ENCODE peak calls at places on chromosomes 13 and 19, in ten cellular contexts. One of them, this sample, is unnamed.

GRCh38 chr13:97856001-97856675 is 97.3 kb upstream of the IPO5 start:
- DNase-seq in GM12892: no peak
- DNase-seq in GM23338: peak
- DNase-seq in endothelial cell of umbilical vein: no peak
- DNase-seq in upper lobe of left lung: peak
- DNase-seq in SK-N-MC: no peak
- DNase-seq in breast epithelium: no peak
- DNase-seq in transverse colon: peak
- DNase-seq in K562: no peak
- DNase-seq in GM12878: no peak
- DNase-seq in this sample: no peak

GRCh38 chr19:2854849-2855248 is 12.3 kb upstream of the ZNF556 start:
- DNase-seq in GM12892: no peak
- DNase-seq in breast epithelium: no peak
- DNase-seq in endothelial cell of umbilical vein: no peak
- DNase-seq in K562: no peak
- DNase-seq in transverse colon: no peak
- DNase-seq in SK-N-MC: no peak
- DNase-seq in GM12878: no peak
- DNase-seq in GM23338: no peak
- DNase-seq in upper lobe of left lung: no peak
- DNase-seq in this sample: no peak

GRCh38 chr13:73998631-73999030 is 135.6 kb downstream of the KLF12 start:
- DNase-seq in K562: no peak
- DNase-seq in GM12878: no peak
- DNase-seq in GM23338: no peak
- DNase-seq in endothelial cell of umbilical vein: no peak
- DNase-seq in GM12892: no peak
- DNase-seq in upper lobe of left lung: no peak
- DNase-seq in transverse colon: no peak
- DNase-seq in SK-N-MC: no peak
- DNase-seq in breast epithelium: no peak
- DNase-seq in this sample: no peak

GRCh38 chr13:30409911-30410704 is 12.2 kb upstream of the UBE2L5 start:
- DNase-seq in endothelial cell of umbilical vein: no peak
- DNase-seq in GM23338: no peak
- DNase-seq in K562: no peak
- DNase-seq in SK-N-MC: no peak
- DNase-seq in upper lobe of left lung: no peak
- DNase-seq in transverse colon: no peak
- DNase-seq in breast epithelium: no peak
- DNase-seq in GM12892: no peak
- DNase-seq in GM12878: no peak
- DNase-seq in this sample: no peak

GRCh38 chr13:30224732-30225131 is 82.6 kb downstream of the KATNAL1 start:
- DNase-seq in breast epithelium: no peak
- DNase-seq in endothelial cell of umbilical vein: peak
- DNase-seq in upper lobe of left lung: no peak
- DNase-seq in transverse colon: no peak
- DNase-seq in GM12892: no peak
- DNase-seq in K562: no peak
- DNase-seq in GM12878: no peak
- DNase-seq in SK-N-MC: no peak
- DNase-seq in GM23338: no peak
- DNase-seq in this sample: no peak

GRCh38 chr19:17654993-17655392 is 33.2 kb downstream of the UNC13A start:
- DNase-seq in K562: peak
- DNase-seq in GM12878: no peak
- DNase-seq in GM23338: peak
- DNase-seq in upper lobe of left lung: no peak
- DNase-seq in breast epithelium: no peak
- DNase-seq in GM12892: no peak
- DNase-seq in SK-N-MC: no peak
- DNase-seq in transverse colon: peak
- DNase-seq in endothelial cell of umbilical vein: no peak
- DNase-seq in this sample: no peak

GRCh38 chr19:934865-935422 is 9.1 kb downstream of the ARID3A start:
- DNase-seq in endothelial cell of umbilical vein: peak
- DNase-seq in transverse colon: peak
- DNase-seq in SK-N-MC: no peak
- DNase-seq in upper lobe of left lung: peak
- DNase-seq in GM23338: no peak
- DNase-seq in K562: no peak
- DNase-seq in GM12892: no peak
- DNase-seq in GM12878: no peak
- DNase-seq in breast epithelium: peak
- DNase-seq in this sample: no peak

GRCh38 chr13:32622827-32623226 is 36.6 kb downstream of the PDS5B start:
- DNase-seq in breast epithelium: no peak
- DNase-seq in GM12892: no peak
- DNase-seq in upper lobe of left lung: no peak
- DNase-seq in endothelial cell of umbilical vein: no peak
- DNase-seq in GM12878: no peak
- DNase-seq in SK-N-MC: no peak
- DNase-seq in GM23338: no peak
- DNase-seq in transverse colon: no peak
- DNase-seq in K562: no peak
- DNase-seq in this sample: no peak

GRCh38 chr19:18961767-18962423 is 20.9 kb upstream of the HOMER3 start:
- DNase-seq in endothelial cell of umbilical vein: no peak
- DNase-seq in K562: peak
- DNase-seq in upper lobe of left lung: no peak
- DNase-seq in transverse colon: no peak
- DNase-seq in GM23338: peak
- DNase-seq in GM12878: no peak
- DNase-seq in breast epithelium: no peak
- DNase-seq in SK-N-MC: no peak
- DNase-seq in GM12892: no peak
- DNase-seq in this sample: no peak

GRCh38 chr19:10712041-10712440 is 5.8 kb upstream of the DNM2 start:
- DNase-seq in GM12892: no peak
- DNase-seq in upper lobe of left lung: no peak
- DNase-seq in GM23338: peak
- DNase-seq in transverse colon: peak
- DNase-seq in breast epithelium: no peak
- DNase-seq in SK-N-MC: no peak
- DNase-seq in K562: no peak
- DNase-seq in GM12878: no peak
- DNase-seq in endothelial cell of umbilical vein: no peak
- DNase-seq in this sample: no peak

GRCh38 chr13:51644649-51645048 is 60.4 kb downstream of the WDFY2 start:
- DNase-seq in K562: no peak
- DNase-seq in transverse colon: no peak
- DNase-seq in GM12892: no peak
- DNase-seq in GM12878: no peak
- DNase-seq in endothelial cell of umbilical vein: peak
- DNase-seq in breast epithelium: no peak
- DNase-seq in GM23338: no peak
- DNase-seq in SK-N-MC: no peak
- DNase-seq in upper lobe of left lung: no peak
- DNase-seq in this sample: no peak

GRCh38 chr19:46546194-46546896 is 50.7 kb upstream of the PNMA8B start:
- DNase-seq in upper lobe of left lung: peak
- DNase-seq in endothelial cell of umbilical vein: peak
- DNase-seq in GM23338: peak
- DNase-seq in SK-N-MC: no peak
- DNase-seq in transverse colon: peak
- DNase-seq in breast epithelium: no peak
- DNase-seq in GM12878: no peak
- DNase-seq in GM12892: no peak
- DNase-seq in K562: peak
- DNase-seq in this sample: no peak

GRCh38 chr13:41127746-41128145 is 4.9 kb downstream of the KBTBD6 start:
- DNase-seq in upper lobe of left lung: no peak
- DNase-seq in GM12892: no peak
- DNase-seq in GM12878: no peak
- DNase-seq in SK-N-MC: no peak
- DNase-seq in endothelial cell of umbilical vein: no peak
- DNase-seq in K562: no peak
- DNase-seq in breast epithelium: no peak
- DNase-seq in transverse colon: no peak
- DNase-seq in GM23338: no peak
- DNase-seq in this sample: no peak

GRCh38 chr19:32165750-32166149 is 179.7 kb upstream of the ZNF507 start:
- DNase-seq in GM12892: no peak
- DNase-seq in SK-N-MC: no peak
- DNase-seq in upper lobe of left lung: no peak
- DNase-seq in breast epithelium: no peak
- DNase-seq in endothelial cell of umbilical vein: no peak
- DNase-seq in transverse colon: no peak
- DNase-seq in GM12878: no peak
- DNase-seq in K562: no peak
- DNase-seq in GM23338: no peak
- DNase-seq in this sample: peak

GRCh38 chr19:2507109-2507508 is 31.2 kb downstream of the GADD45B start:
- DNase-seq in endothelial cell of umbilical vein: peak
- DNase-seq in upper lobe of left lung: peak
- DNase-seq in GM12878: no peak
- DNase-seq in K562: no peak
- DNase-seq in transverse colon: peak
- DNase-seq in breast epithelium: peak
- DNase-seq in SK-N-MC: no peak
- DNase-seq in GM12892: no peak
- DNase-seq in GM23338: no peak
- DNase-seq in this sample: no peak

GRCh38 chr13:23865065-23865464 is 24.1 kb downstream of the MIPEP start:
- DNase-seq in SK-N-MC: no peak
- DNase-seq in GM12892: no peak
- DNase-seq in GM12878: no peak
- DNase-seq in breast epithelium: no peak
- DNase-seq in K562: no peak
- DNase-seq in GM23338: no peak
- DNase-seq in transverse colon: no peak
- DNase-seq in endothelial cell of umbilical vein: no peak
- DNase-seq in upper lobe of left lung: no peak
- DNase-seq in this sample: no peak

GRCh38 chr13:30739646-30740642 is 4.6 kb downstream of the ALOX5AP start:
- DNase-seq in GM12878: peak
- DNase-seq in breast epithelium: no peak
- DNase-seq in GM23338: no peak
- DNase-seq in endothelial cell of umbilical vein: peak
- DNase-seq in K562: no peak
- DNase-seq in SK-N-MC: no peak
- DNase-seq in transverse colon: no peak
- DNase-seq in upper lobe of left lung: no peak
- DNase-seq in GM12892: peak
- DNase-seq in this sample: no peak

DNA sequence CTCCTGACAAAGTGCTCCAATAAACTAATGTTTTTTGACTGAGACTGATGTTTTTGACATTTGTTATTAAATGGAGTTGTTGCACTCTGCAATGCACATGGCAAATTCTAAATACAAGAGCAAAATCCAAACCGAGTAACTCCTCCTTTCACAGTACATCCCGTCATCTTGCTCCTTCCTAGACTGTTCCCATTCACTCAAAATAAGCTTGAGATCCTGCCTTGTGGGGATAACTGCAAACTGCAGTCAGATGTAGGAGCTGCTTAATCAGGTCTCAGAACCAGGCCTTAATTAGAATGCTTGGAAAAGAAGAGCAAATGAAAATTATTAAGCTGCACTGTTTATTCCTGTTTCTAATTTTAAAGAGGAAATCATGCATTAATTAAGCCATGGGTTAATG is 134.8 kb upstream of the SPRY2 start:
- DNase-seq in GM12878: no peak
- DNase-seq in GM12892: no peak
- DNase-seq in endothelial cell of umbilical vein: no peak
- DNase-seq in breast epithelium: no peak
- DNase-seq in upper lobe of left lung: no peak
- DNase-seq in transverse colon: no peak
- DNase-seq in GM23338: peak
- DNase-seq in K562: no peak
- DNase-seq in SK-N-MC: no peak
- DNase-seq in this sample: no peak
- TF ChIP-seq POLR2AphosphoS5 in GM12878: no peak
- TF ChIP-seq POLR2AphosphoS5 in GM12892: no peak
- TF ChIP-seq POLR2AphosphoS5 in endothelial cell of umbilical vein: no peak
- TF ChIP-seq POLR2AphosphoS5 in breast epithelium: no peak
- TF ChIP-seq POLR2AphosphoS5 in upper lobe of left lung: no peak
- TF ChIP-seq POLR2AphosphoS5 in transverse colon: no peak
- TF ChIP-seq POLR2AphosphoS5 in GM23338: no peak
- TF ChIP-seq POLR2AphosphoS5 in K562: no peak
- TF ChIP-seq POLR2AphosphoS5 in SK-N-MC: no peak
- TF ChIP-seq POLR2AphosphoS5 in this sample: no peak

GRCh38 chr13:113408562-113408961 is 44.6 kb upstream of the GRTP1 start:
- DNase-seq in GM23338: no peak
- DNase-seq in GM12878: no peak
- DNase-seq in GM12892: no peak
- DNase-seq in upper lobe of left lung: no peak
- DNase-seq in breast epithelium: no peak
- DNase-seq in SK-N-MC: no peak
- DNase-seq in endothelial cell of umbilical vein: no peak
- DNase-seq in K562: no peak
- DNase-seq in transverse colon: no peak
- DNase-seq in this sample: no peak
- TF ChIP-seq POLR2AphosphoS5 in GM23338: no peak
- TF ChIP-seq POLR2AphosphoS5 in GM12878: no peak
- TF ChIP-seq POLR2AphosphoS5 in GM12892: no peak
- TF ChIP-seq POLR2AphosphoS5 in upper lobe of left lung: no peak
- TF ChIP-seq POLR2AphosphoS5 in breast epithelium: no peak
- TF ChIP-seq POLR2AphosphoS5 in SK-N-MC: no peak
- TF ChIP-seq POLR2AphosphoS5 in endothelial cell of umbilical vein: no peak
- TF ChIP-seq POLR2AphosphoS5 in K562: no peak
- TF ChIP-seq POLR2AphosphoS5 in transverse colon: no peak
- TF ChIP-seq POLR2AphosphoS5 in this sample: no peak

GRCh38 chr13:34223984-34224383 is 406.0 kb downstream of the RFC3 start:
- DNase-seq in GM12878: no peak
- DNase-seq in endothelial cell of umbilical vein: no peak
- DNase-seq in upper lobe of left lung: no peak
- DNase-seq in breast epithelium: no peak
- DNase-seq in GM12892: no peak
- DNase-seq in SK-N-MC: no peak
- DNase-seq in transverse colon: no peak
- DNase-seq in K562: no peak
- DNase-seq in GM23338: no peak
- DNase-seq in this sample: no peak
- TF ChIP-seq POLR2AphosphoS5 in GM12878: no peak
- TF ChIP-seq POLR2AphosphoS5 in endothelial cell of umbilical vein: no peak
- TF ChIP-seq POLR2AphosphoS5 in upper lobe of left lung: no peak
- TF ChIP-seq POLR2AphosphoS5 in breast epithelium: no peak
- TF ChIP-seq POLR2AphosphoS5 in GM12892: no peak
- TF ChIP-seq POLR2AphosphoS5 in SK-N-MC: no peak
- TF ChIP-seq POLR2AphosphoS5 in transverse colon: no peak
- TF ChIP-seq POLR2AphosphoS5 in K562: no peak
- TF ChIP-seq POLR2AphosphoS5 in GM23338: no peak
- TF ChIP-seq POLR2AphosphoS5 in this sample: no peak

DNA sequence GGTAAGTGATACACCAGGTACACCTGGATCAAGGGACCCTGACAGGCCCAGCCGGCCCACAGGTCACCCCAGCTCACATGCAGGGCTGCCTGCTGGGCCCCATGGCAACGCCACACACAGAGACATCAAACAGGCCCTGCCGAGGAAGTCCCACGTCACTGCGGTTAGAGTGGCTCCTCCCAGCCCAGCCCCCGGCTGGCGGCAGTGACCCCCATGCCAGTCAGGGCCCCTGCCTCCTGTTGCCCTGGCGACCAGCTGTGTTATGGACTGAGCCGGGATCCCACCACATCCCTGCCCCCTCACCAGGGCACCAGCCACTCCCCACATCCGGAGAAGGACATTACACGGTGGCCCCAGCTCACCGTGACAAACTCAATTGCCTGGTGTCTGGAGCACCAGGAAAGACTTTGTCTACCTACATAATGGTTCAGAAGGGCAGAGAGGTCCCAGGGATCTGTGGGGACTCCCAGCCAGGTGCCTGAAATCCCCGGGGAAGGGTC is 30.4 kb upstream of the NANOS3 start:
- DNase-seq in upper lobe of left lung: peak
- DNase-seq in SK-N-MC: no peak
- DNase-seq in GM12878: peak
- DNase-seq in GM12892: peak
- DNase-seq in GM23338: peak
- DNase-seq in endothelial cell of umbilical vein: peak
- DNase-seq in breast epithelium: peak
- DNase-seq in transverse colon: peak
- DNase-seq in K562: peak
- DNase-seq in this sample: no peak
- TF ChIP-seq POLR2AphosphoS5 in upper lobe of left lung: peak
- TF ChIP-seq POLR2AphosphoS5 in SK-N-MC: no peak
- TF ChIP-seq POLR2AphosphoS5 in GM12878: peak
- TF ChIP-seq POLR2AphosphoS5 in GM12892: peak
- TF ChIP-seq POLR2AphosphoS5 in GM23338: peak
- TF ChIP-seq POLR2AphosphoS5 in endothelial cell of umbilical vein: no peak
- TF ChIP-seq POLR2AphosphoS5 in breast epithelium: no peak
- TF ChIP-seq POLR2AphosphoS5 in transverse colon: peak
- TF ChIP-seq POLR2AphosphoS5 in K562: peak
- TF ChIP-seq POLR2AphosphoS5 in this sample: peak

This sample was measured in vagina.